ENCODE peak calls at places on chromosomes 2 and 18, in ten cellular contexts. M is upper lobe of right lung, F is A549, H is K562, R is psoas muscle, Z is tibial nerve, K is colonic mucosa, X is body of pancreas, T is lower lobe of right lung, C is adrenal gland. N is an unnamed sample.
A peak's percentile ranks its signal among the peaks of the same experiment; 100 is the strongest.

GRCh38 chr2:46036929-46037328 is 260.3 kb upstream of the EPAS1 start:
- DNase-seq in M (no peak), F (no peak), H (no peak), R (no peak), Z (no peak), K (no peak), X (no peak), T (no peak), C (no peak), N (no peak)

GRCh38 chr2:176931588-176932563 is 280.7 kb upstream of the HNRNPA3 start:
- DNase-seq in M (no peak), F (peak; percentile 11), H (peak; percentile 30), R (no peak), Z (no peak), K (no peak), X (no peak), T (no peak), C (no peak), N (no peak)

GRCh38 chr18:44909191-44909719 is 228.6 kb downstream of the SETBP1 start:
- DNase-seq in M (no peak), F (no peak), H (no peak), R (no peak), Z (no peak), K (no peak), X (no peak), T (no peak), C (peak; percentile 8), N (no peak)

GRCh38 chr2:38178556-38179419 is 102.8 kb upstream of the CYP1B1 start:
- DNase-seq in M (no peak), F (peak; percentile 19), H (no peak), R (no peak), Z (no peak), K (no peak), X (no peak), T (no peak), C (peak; percentile 74), N (no peak)

GRCh38 chr2:75516378-75517122 is 44.2 kb downstream of the EVA1A start:
- DNase-seq in M (no peak), F (no peak), H (no peak), R (no peak), Z (no peak), K (no peak), X (no peak), T (no peak), C (no peak), N (no peak)

GRCh38 chr2:98348066-98348561 is 1.9 kb downstream of the CNGA3 start:
- DNase-seq in M (no peak), F (no peak), H (no peak), R (no peak), Z (no peak), K (no peak), X (no peak), T (no peak), C (no peak), N (peak; percentile 20)

GRCh38 chr2:23009545-23010149 is 375.3 kb upstream of the KLHL29 start:
- DNase-seq in M (no peak), F (no peak), H (no peak), R (peak; percentile 43), Z (peak; percentile 29), K (no peak), X (peak; percentile 13), T (no peak), C (peak; percentile 35), N (no peak)

GRCh38 chr18:60746491-60746890 is 373.9 kb upstream of the MC4R start:
- DNase-seq in M (no peak), F (no peak), H (no peak), R (no peak), Z (no peak), K (no peak), X (no peak), T (no peak), C (no peak), N (no peak)

GRCh38 chr18:53639696-53640095 is 584.8 kb downstream of the MBD2 start:
- DNase-seq in M (no peak), F (no peak), H (no peak), R (no peak), Z (no peak), K (no peak), X (no peak), T (no peak), C (no peak), N (no peak)

GRCh38 chr2:209472871-209473270 is 49.0 kb downstream of the MAP2 start:
- DNase-seq in M (no peak), F (no peak), H (no peak), R (no peak), Z (no peak), K (no peak), X (no peak), T (no peak), C (no peak), N (peak; percentile 47)

GRCh38 chr2:233928594-233929351 is 11.6 kb downstream of the TRPM8 start:
- DNase-seq in M (no peak), F (peak; percentile 16), H (peak; percentile 18), R (no peak), Z (no peak), K (peak; percentile 32), X (no peak), T (no peak), C (peak; percentile 26), N (peak; percentile 80)

GRCh38 chr2:110748489-110748867 is 16.1 kb downstream of the ACOXL start:
- DNase-seq in M (no peak), F (no peak), H (no peak), R (no peak), Z (no peak), K (no peak), X (no peak), T (no peak), C (no peak), N (no peak)

GRCh38 chr2:6772366-6772710 is 93.4 kb downstream of the CMPK2 start:
- DNase-seq in M (no peak), F (no peak), H (no peak), R (no peak), Z (no peak), K (no peak), X (no peak), T (no peak), C (no peak), N (no peak)

GRCh38 chr2:12964904-12965539 is 248.3 kb downstream of the TRIB2 start:
- DNase-seq in M (no peak), F (no peak), H (peak; percentile 34), R (no peak), Z (no peak), K (no peak), X (no peak), T (no peak), C (no peak), N (no peak)

GRCh38 chr2:20015482-20016083 is 3.1 kb upstream of the MATN3 start:
- DNase-seq in M (no peak), F (peak; percentile 40), H (peak; percentile 43), R (no peak), Z (no peak), K (no peak), X (no peak), T (no peak), C (no peak), N (peak; percentile 50)

GRCh38 chr2:217684431-217685254 is 318.2 kb downstream of the TNS1 start:
- DNase-seq in M (no peak), F (no peak), H (no peak), R (no peak), Z (no peak), K (no peak), X (no peak), T (no peak), C (no peak), N (no peak)

GRCh38 chr2:217688494-217688893 is 314.3 kb downstream of the TNS1 start:
- DNase-seq in M (no peak), F (no peak), H (no peak), R (no peak), Z (no peak), K (no peak), X (no peak), T (no peak), C (no peak), N (no peak)

GRCh38 chr2:217687771-217688170 is 315.0 kb downstream of the TNS1 start:
- DNase-seq in M (no peak), F (no peak), H (no peak), R (no peak), Z (no peak), K (no peak), X (no peak), T (no peak), C (no peak), N (no peak)

GRCh38 chr2:217683096-217683870 is 319.5 kb downstream of the TNS1 start:
- DNase-seq in M (no peak), F (no peak), H (no peak), R (no peak), Z (no peak), K (no peak), X (no peak), T (no peak), C (no peak), N (no peak)

GRCh38 chr2:217685255-217685605 is 317.6 kb downstream of the TNS1 start:
- DNase-seq in M (peak; percentile 66), F (peak; percentile 60), H (no peak), R (peak; percentile 64), Z (peak; percentile 64), K (peak; percentile 39), X (peak; percentile 13), T (peak; percentile 66), C (peak; percentile 30), N (peak; percentile 38)
- H3K4me3 ChIP-seq in M (no peak overlapping the region), F (no peak overlapping the region), H (no peak overlapping the region), R (no peak overlapping the region), Z (no peak overlapping the region), K (no peak overlapping the region), X (no peak overlapping the region), T (no peak overlapping the region), C (no peak overlapping the region), N (no peak overlapping the region)

GRCh38 chr2:134169788-134170187 is 84.1 kb upstream of the MGAT5 start:
- DNase-seq in M (no peak), F (no peak), H (no peak), R (no peak), Z (no peak), K (no peak), X (no peak), T (no peak), C (no peak), N (no peak)
- H3K4me1 ChIP-seq in M (no peaks in the 10 kb centered on the region), F (no peaks in the 10 kb centered on the region), H (peaks cover 4% of the 10 kb centered on the region), R (peaks cover 19% of the 10 kb centered on the region), Z (no peaks in the 10 kb centered on the region), K (peaks cover 5% of the 10 kb centered on the region), X (peaks cover 22% of the 10 kb centered on the region), T (peaks cover 24% of the 10 kb centered on the region), C (peaks cover 8% of the 10 kb centered on the region), N (no peaks in the 10 kb centered on the region)

DNA sequence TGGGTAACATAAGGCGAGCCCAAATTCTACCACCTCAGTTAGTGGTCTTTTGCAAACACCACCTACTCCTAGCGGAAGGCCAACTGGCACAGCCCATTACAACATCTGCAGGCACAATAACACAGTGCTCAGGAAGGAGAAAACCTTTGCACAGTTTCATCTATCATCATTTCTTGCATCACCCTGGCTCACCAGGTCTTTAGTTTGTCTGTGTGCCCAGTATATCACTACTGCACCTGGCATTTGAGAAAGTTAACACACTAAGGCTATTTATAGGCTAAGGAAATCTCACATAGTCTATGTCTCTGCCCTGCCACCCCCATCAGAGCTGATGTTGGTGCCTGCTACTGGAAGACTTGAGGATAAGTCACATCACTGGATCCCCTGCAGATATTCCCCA is 484.0 kb downstream of the SATB2 start:
- DNase-seq in M (no peak), F (no peak), H (no peak), R (no peak), Z (no peak), K (no peak), X (no peak), T (no peak), C (no peak), N (no peak)
- H3K9me3 ChIP-seq in M (peaks cover 4% of the 10 kb centered on the region), F (no peaks in the 10 kb centered on the region), H (no peaks in the 10 kb centered on the region), R (peaks cover 6% of the 10 kb centered on the region), Z (peaks cover 21% of the 10 kb centered on the region), K (no peaks in the 10 kb centered on the region), X (peaks cover 20% of the 10 kb centered on the region), T (peaks cover 9% of the 10 kb centered on the region), C (no peaks in the 10 kb centered on the region), N (no peaks in the 10 kb centered on the region)

GRCh38 chr18:15198116-15198389 is 450.1 kb downstream of the ANKRD30B start:
- DNase-seq in M (no peak), F (no peak), H (no peak), R (no peak), Z (no peak), K (no peak), X (no peak), T (no peak), C (no peak), N (no peak)
- H3K4me3 ChIP-seq in M (peak overlapping the region; percentile 8), F (no peak overlapping the region), H (no peak overlapping the region), R (peak overlapping the region; percentile 30), Z (no peak overlapping the region), K (no peak overlapping the region), X (no peak overlapping the region), T (no peak overlapping the region), C (no peak overlapping the region), N (no peak overlapping the region)

N was measured in HAP-1.